ENCODE peak calls at places on chromosomes 6 and 20, in ten cellular contexts. N is breast epithelium, S is cardiac fibroblast, D is IMR-90, J is GM10248, E is upper lobe of right lung, R is adrenal gland, Q is cardiac muscle cell, L is stomach, K is omental fat pad. M is an unnamed sample.

GRCh38 chr6:33590531-33591198 is 10.6 kb upstream of the BAK1 start:
- DNase-seq in N (no peak), S (peak), D (no peak), J (no peak), E (peak), R (no peak), Q (no peak), L (peak), K (no peak), M (no peak)

GRCh38 chr20:23152308-23152892 is 66.3 kb upstream of the CD93 start:
- DNase-seq in N (no peak), S (peak), D (peak), J (no peak), E (no peak), R (peak), Q (peak), L (peak), K (no peak), M (no peak)

GRCh38 chr6:101230866-101231265 is 162.6 kb upstream of the GRIK2 start:
- DNase-seq in N (no peak), S (no peak), D (no peak), J (no peak), E (no peak), R (no peak), Q (no peak), L (no peak), K (no peak), M (no peak)

GRCh38 chr6:15297895-15298590 is 52.2 kb downstream of the JARID2 start:
- DNase-seq in N (no peak), S (peak), D (no peak), J (no peak), E (no peak), R (no peak), Q (peak), L (no peak), K (no peak), M (no peak)

GRCh38 chr20:33399924-33400323 is 1.4 kb downstream of the CDK5RAP1 start:
- DNase-seq in N (no peak), S (no peak), D (no peak), J (no peak), E (peak), R (no peak), Q (peak), L (no peak), K (no peak), M (no peak)

GRCh38 chr6:44203955-44204354 is 12.8 kb upstream of the MYMX start:
- DNase-seq in N (no peak), S (no peak), D (no peak), J (no peak), E (no peak), R (no peak), Q (no peak), L (no peak), K (no peak), M (no peak)

GRCh38 chr20:37526238-37526838 is 1.3 kb downstream of the BLCAP start:
- DNase-seq in N (no peak), S (peak), D (peak), J (no peak), E (no peak), R (no peak), Q (peak), L (no peak), K (no peak), M (peak)

GRCh38 chr6:21357262-21357661 is 236.3 kb upstream of the SOX4 start:
- DNase-seq in N (no peak), S (no peak), D (no peak), J (no peak), E (no peak), R (no peak), Q (no peak), L (no peak), K (no peak), M (no peak)

GRCh38 chr6:4543596-4543995 is 232.6 kb upstream of the CDYL start:
- DNase-seq in N (no peak), S (peak), D (peak), J (no peak), E (no peak), R (no peak), Q (peak), L (no peak), K (no peak), M (no peak)

GRCh38 chr6:113651120-113651519 is 206.0 kb upstream of the MARCKS start:
- DNase-seq in N (no peak), S (no peak), D (no peak), J (no peak), E (no peak), R (no peak), Q (no peak), L (no peak), K (no peak), M (no peak)

GRCh38 chr6:136265101-136265500 is 15.0 kb upstream of the MTFR2 start:
- DNase-seq in N (no peak), S (no peak), D (no peak), J (no peak), E (no peak), R (no peak), Q (no peak), L (no peak), K (no peak), M (no peak)

GRCh38 chr6:169830876-169831275 is 79.5 kb downstream of the ERMARD start:
- DNase-seq in N (no peak), S (no peak), D (no peak), J (no peak), E (peak), R (no peak), Q (no peak), L (no peak), K (no peak), M (no peak)

GRCh38 chr6:37359034-37359433 is 5.3 kb downstream of the RNF8 start:
- DNase-seq in N (no peak), S (no peak), D (no peak), J (no peak), E (no peak), R (no peak), Q (no peak), L (no peak), K (no peak), M (no peak)

GRCh38 chr6:143860111-143860510 is 4.2 kb upstream of the ZC2HC1B start:
- DNase-seq in N (no peak), S (no peak), D (peak), J (no peak), E (no peak), R (no peak), Q (no peak), L (no peak), K (no peak), M (no peak)

GRCh38 chr20:20786428-20786827 is 74.0 kb upstream of the RALGAPA2 start:
- DNase-seq in N (no peak), S (no peak), D (no peak), J (no peak), E (no peak), R (no peak), Q (no peak), L (no peak), K (no peak), M (no peak)

GRCh38 chr20:45020236-45020886 is 54.0 kb downstream of the STK4 start:
- DNase-seq in N (no peak), S (peak), D (peak), J (no peak), E (no peak), R (no peak), Q (peak), L (no peak), K (no peak), M (no peak)

GRCh38 chr6:72530152-72530551 is 91.7 kb upstream of the KCNQ5 start:
- DNase-seq in N (no peak), S (no peak), D (no peak), J (no peak), E (no peak), R (no peak), Q (no peak), L (no peak), K (no peak), M (no peak)

GRCh38 chr20:21143194-21143890 is 17.5 kb downstream of the KIZ start:
- DNase-seq in N (no peak), S (no peak), D (no peak), J (no peak), E (no peak), R (no peak), Q (no peak), L (no peak), K (no peak), M (no peak)

DNA sequence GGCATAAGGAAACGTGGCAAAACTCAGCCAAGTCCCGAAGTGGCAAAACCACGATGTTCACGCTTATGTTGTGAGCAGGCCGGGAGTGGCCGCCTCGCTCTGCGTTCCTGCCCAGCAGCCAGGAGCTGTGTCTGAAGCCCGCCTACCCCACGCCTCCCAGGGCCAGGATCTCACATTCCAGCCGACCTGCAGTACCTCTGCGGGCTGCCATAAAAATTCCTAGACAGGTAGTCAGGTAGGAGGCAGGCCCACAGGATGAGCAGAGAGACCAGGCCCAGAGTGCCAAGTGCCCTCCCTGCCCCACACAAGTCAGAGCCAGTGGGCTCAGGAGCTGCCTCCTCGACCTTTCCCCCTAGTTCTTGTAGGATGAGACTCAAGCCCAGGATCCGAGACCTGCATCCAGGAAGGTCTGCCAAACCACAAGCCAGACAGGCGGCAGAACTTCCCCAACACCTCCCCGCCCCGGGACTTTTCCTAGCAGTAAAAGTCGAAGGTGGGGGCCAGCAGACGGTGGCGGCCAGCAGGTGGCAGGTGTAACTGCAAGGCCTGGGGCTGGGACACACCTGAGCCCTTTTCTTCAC is 16.7 kb downstream of the PMEPA1 start:
- DNase-seq in N (peak), S (no peak), D (no peak), J (no peak), E (peak), R (no peak), Q (no peak), L (peak), K (no peak), M (peak)
- TF ChIP-seq CTCF in N (peak), S (no peak), D (no peak), J (peak), E (peak), R (no peak), Q (no peak), L (peak), K (no peak), M (no peak)

GRCh38 chr6:53792973-53793317 is 1.9 kb upstream of the LRRC1 start:
- DNase-seq in N (no peak), S (no peak), D (no peak), J (no peak), E (no peak), R (no peak), Q (no peak), L (no peak), K (no peak), M (no peak)

GRCh38 chr6:53794073-53794719 is 609 bp upstream of the LRRC1 start:
- DNase-seq in N (peak), S (peak), D (peak), J (peak), E (peak), R (peak), Q (peak), L (peak), K (no peak), M (no peak)

GRCh38 chr6:53792016-53792415 is 2.8 kb upstream of the LRRC1 start:
- DNase-seq in N (no peak), S (peak), D (no peak), J (no peak), E (no peak), R (no peak), Q (no peak), L (no peak), K (no peak), M (no peak)

GRCh38 chr6:53794720-53795253 is at the start of gene LRRC1:
- DNase-seq in N (peak), S (peak), D (peak), J (peak), E (peak), R (peak), Q (peak), L (peak), K (peak), M (peak)

DNA sequence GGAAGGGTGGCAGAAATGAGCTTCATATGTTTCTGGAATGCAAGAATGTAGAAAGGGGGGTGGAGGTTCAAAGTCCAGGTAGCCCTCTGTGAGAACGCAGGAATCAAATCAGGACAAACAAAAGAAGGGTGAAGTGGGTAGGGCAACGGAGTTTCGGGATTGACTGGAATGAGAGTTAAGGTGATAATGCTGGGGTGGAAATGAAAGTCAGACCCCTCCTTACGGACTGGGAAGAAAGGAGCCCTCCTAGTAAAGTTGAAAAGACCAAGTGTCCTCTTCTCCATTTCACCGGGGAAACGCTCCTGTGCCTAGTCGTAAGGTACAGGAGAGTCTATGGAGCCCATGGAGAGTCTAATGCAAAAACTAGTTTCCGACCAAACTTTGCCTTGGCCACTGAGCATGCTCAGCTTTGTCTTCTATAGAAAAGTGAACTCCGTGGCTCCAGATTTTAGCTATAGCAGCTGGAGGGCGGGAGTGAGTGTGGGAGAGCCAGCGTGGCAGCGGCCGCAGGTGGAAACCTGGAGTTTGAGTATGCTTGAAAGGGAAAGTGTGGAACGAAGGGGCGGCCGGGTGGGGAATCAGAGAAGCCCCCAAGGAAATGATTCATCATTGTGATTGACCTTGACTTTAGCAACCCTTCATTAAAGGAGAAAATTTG is 1.4 kb upstream of the LRRC1 start:
- DNase-seq in N (peak), S (peak), D (peak), J (peak), E (peak), R (peak), Q (peak), L (peak), K (no peak), M (peak)
- TF ChIP-seq CTCF in N (no peak), S (no peak), D (no peak), J (no peak), E (no peak), R (no peak), Q (no peak), L (no peak), K (no peak), M (no peak)

GRCh38 chr6:89117285-89118108 is at the start of gene SRSF12:
- DNase-seq in N (no peak), S (peak), D (peak), J (peak), E (peak), R (peak), Q (peak), L (peak), K (no peak), M (peak)

GRCh38 chr6:89120371-89120770 is 2.5 kb upstream of the SRSF12 start:
- DNase-seq in N (no peak), S (no peak), D (peak), J (no peak), E (no peak), R (no peak), Q (no peak), L (no peak), K (no peak), M (no peak)

GRCh38 chr6:89121934-89122333 is 4.1 kb upstream of the SRSF12 start:
- DNase-seq in N (no peak), S (no peak), D (no peak), J (no peak), E (no peak), R (no peak), Q (no peak), L (no peak), K (no peak), M (no peak)

GRCh38 chr6:89118931-89119330 is 1.1 kb upstream of the SRSF12 start:
- DNase-seq in N (no peak), S (no peak), D (no peak), J (no peak), E (no peak), R (no peak), Q (no peak), L (no peak), K (no peak), M (no peak)

DNA sequence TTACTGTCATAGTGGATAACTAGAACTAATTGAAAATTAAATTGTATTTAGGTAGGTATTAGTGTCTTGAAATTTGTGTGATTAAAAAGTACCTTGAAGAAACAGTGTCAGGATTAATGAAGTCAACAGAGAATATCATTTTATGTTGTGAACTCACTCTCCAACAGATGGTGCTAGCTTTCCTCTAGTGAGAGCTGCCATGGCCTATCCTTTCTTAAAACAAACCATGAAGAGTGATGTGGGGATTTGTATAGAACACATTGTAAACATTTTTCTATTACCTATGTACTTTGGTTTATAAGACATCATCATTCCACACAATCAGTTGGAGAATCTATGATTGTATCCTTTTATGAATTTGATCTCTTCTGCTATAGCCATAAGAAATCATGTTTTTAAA is 4.8 kb upstream of the SRSF12 start:
- DNase-seq in N (no peak), S (peak), D (peak), J (peak), E (no peak), R (no peak), Q (peak), L (no peak), K (no peak), M (no peak)
- TF ChIP-seq CTCF in N (no peak), S (peak), D (peak), J (peak), E (peak), R (peak), Q (peak), L (peak), K (no peak), M (no peak)

DNA sequence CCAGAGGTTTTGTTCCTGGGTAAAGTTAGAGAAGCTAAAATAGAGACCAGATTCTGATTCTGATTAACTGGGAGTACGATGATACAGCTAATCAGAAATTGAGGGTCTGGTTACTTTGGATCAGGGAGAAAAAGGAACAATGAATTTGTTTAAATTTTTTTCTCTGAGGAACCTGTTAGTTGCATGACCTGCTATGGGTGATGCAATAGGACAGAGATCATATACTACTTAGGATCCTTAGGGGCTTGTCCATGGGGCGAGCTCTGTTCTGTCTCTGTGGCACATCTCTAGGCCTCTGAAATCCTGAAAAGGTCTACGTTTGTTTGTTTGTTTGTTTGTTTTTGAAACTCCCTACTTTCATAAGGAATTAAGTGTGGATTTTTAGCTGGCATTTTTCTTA is 166.1 kb upstream of the LAMP5 start:
- DNase-seq in N (no peak), S (no peak), D (no peak), J (no peak), E (no peak), R (no peak), Q (no peak), L (no peak), K (no peak), M (no peak)
- TF ChIP-seq CTCF in N (no peak), S (no peak), D (no peak), J (no peak), E (no peak), R (no peak), Q (no peak), L (no peak), K (no peak), M (no peak)

GRCh38 chr20:54207053-54207742 is 689 bp upstream of the PFDN4 start:
- DNase-seq in N (no peak), S (no peak), D (no peak), J (no peak), E (no peak), R (no peak), Q (no peak), L (no peak), K (no peak), M (no peak)

GRCh38 chr20:54207743-54208491 is at the start of gene PFDN4:
- DNase-seq in N (peak), S (peak), D (peak), J (peak), E (peak), R (peak), Q (peak), L (peak), K (peak), M (peak)

GRCh38 chr20:54212226-54212625 is 4.3 kb downstream of the PFDN4 start:
- DNase-seq in N (no peak), S (peak), D (peak), J (no peak), E (no peak), R (no peak), Q (peak), L (no peak), K (no peak), M (no peak)

GRCh38 chr20:54208492-54209044 is 681 bp downstream of the PFDN4 start:
- DNase-seq in N (no peak), S (peak), D (peak), J (peak), E (no peak), R (no peak), Q (peak), L (no peak), K (no peak), M (no peak)

GRCh38 chr20:54209216-54209813 is 1.4 kb downstream of the PFDN4 start:
- DNase-seq in N (no peak), S (no peak), D (no peak), J (no peak), E (no peak), R (no peak), Q (no peak), L (no peak), K (no peak), M (no peak)
- TF ChIP-seq CTCF in N (no peak), S (no peak), D (no peak), J (no peak), E (no peak), R (no peak), Q (no peak), L (no peak), K (no peak), M (no peak)

GRCh38 chr6:80608881-80609280 is 502.4 kb downstream of the BCKDHB start:
- DNase-seq in N (no peak), S (peak), D (peak), J (no peak), E (no peak), R (no peak), Q (peak), L (no peak), K (no peak), M (no peak)

GRCh38 chr6:80610821-80611220 is 504.4 kb downstream of the BCKDHB start:
- DNase-seq in N (no peak), S (peak), D (peak), J (no peak), E (no peak), R (no peak), Q (peak), L (no peak), K (no peak), M (no peak)

GRCh38 chr6:80607814-80608391 is 501.4 kb downstream of the BCKDHB start:
- DNase-seq in N (no peak), S (peak), D (peak), J (no peak), E (no peak), R (no peak), Q (peak), L (no peak), K (no peak), M (no peak)

DNA sequence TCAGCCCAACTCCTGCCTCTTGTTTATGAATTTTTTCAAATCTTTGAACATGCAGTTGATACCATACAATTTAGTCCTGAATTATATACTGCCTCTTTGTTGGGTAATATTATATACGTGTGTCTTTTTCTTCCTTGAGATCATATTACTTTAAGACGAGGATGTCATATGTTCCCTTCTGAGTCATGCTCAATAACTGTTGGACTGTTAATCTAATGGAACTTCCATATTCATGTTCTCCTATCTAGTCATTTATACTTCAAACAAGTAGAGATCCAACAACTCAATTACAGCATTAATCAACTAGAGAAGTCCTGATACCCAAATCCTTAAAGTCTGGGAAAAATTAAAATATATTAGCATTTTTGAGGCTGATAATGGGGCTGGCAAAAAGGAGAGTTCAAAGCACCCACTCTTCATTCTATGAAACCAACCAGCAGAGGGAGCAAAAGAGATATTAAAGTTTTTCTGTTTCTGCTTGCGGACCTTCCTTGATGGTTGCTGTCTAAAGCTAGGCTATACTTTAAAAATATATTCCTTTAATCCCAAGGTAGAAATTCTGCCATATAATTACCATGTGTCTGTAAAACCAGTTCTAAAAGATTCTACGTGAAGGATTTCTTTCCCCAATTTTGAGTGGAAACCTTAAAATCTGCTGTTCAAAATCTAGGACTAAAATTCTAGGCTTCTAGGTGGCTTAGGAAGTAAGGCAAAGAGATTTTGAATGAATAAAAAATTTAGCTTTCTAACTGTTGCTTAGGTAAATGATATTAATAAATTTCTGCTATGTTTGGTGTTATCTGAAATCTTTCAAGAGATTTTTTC is 498.9 kb downstream of the BCKDHB start:
- DNase-seq in N (no peak), S (peak), D (peak), J (no peak), E (no peak), R (no peak), Q (peak), L (no peak), K (no peak), M (no peak)
- TF ChIP-seq CTCF in N (peak), S (peak), D (peak), J (peak), E (peak), R (peak), Q (peak), L (peak), K (no peak), M (peak)

M was measured in mesothelial cell of epicardium.